ENCODE peak calls at places on chromosomes 2 and 18, in five cellular contexts. One of them, this sample, is unnamed. For H3K4me1, the result is how much of the 10 kb centered on the place peaks cover.

GRCh38 chr2:47269316-47270232 is 114.5 kb upstream of the STPG4 start:
- DNase-seq in A549: peak
- DNase-seq in tibial nerve: peak
- DNase-seq in uterus: peak
- DNase-seq in transverse colon: peak
- DNase-seq in this sample: peak

GRCh38 chr2:202577250-202578183 is 57.3 kb upstream of the FAM117B start:
- DNase-seq in A549: no peak
- DNase-seq in tibial nerve: no peak
- DNase-seq in uterus: no peak
- DNase-seq in transverse colon: no peak
- DNase-seq in this sample: no peak

GRCh38 chr2:200380139-200380561 is 73.7 kb downstream of the SPATS2L start:
- DNase-seq in A549: no peak
- DNase-seq in tibial nerve: no peak
- DNase-seq in uterus: no peak
- DNase-seq in transverse colon: no peak
- DNase-seq in this sample: no peak

GRCh38 chr18:59810183-59810582 is 89.6 kb upstream of the PMAIP1 start:
- DNase-seq in A549: no peak
- DNase-seq in tibial nerve: no peak
- DNase-seq in uterus: no peak
- DNase-seq in transverse colon: no peak
- DNase-seq in this sample: no peak

GRCh38 chr18:23970161-23971153 is 44.1 kb upstream of the TTC39C start:
- DNase-seq in A549: no peak
- DNase-seq in tibial nerve: no peak
- DNase-seq in uterus: no peak
- DNase-seq in transverse colon: no peak
- DNase-seq in this sample: no peak

GRCh38 chr18:76968073-76968472 is 145.7 kb downstream of the ZNF236 start:
- DNase-seq in A549: no peak
- DNase-seq in tibial nerve: no peak
- DNase-seq in uterus: no peak
- DNase-seq in transverse colon: no peak
- DNase-seq in this sample: no peak

GRCh38 chr2:134080759-134081158 is 173.1 kb upstream of the MGAT5 start:
- DNase-seq in A549: no peak
- DNase-seq in tibial nerve: no peak
- DNase-seq in uterus: no peak
- DNase-seq in transverse colon: no peak
- DNase-seq in this sample: no peak

GRCh38 chr2:64987963-64988419 is 1.2 kb upstream of the SLC1A4 start:
- DNase-seq in A549: no peak
- DNase-seq in tibial nerve: no peak
- DNase-seq in uterus: no peak
- DNase-seq in transverse colon: no peak
- DNase-seq in this sample: no peak

GRCh38 chr2:158967731-158968395 is 577 bp upstream of the TANC1 start:
- DNase-seq in A549: no peak
- DNase-seq in tibial nerve: peak
- DNase-seq in uterus: peak
- DNase-seq in transverse colon: peak
- DNase-seq in this sample: peak

GRCh38 chr2:223976635-223977226 is 19.5 kb downstream of the MRPL44 start:
- DNase-seq in A549: no peak
- DNase-seq in tibial nerve: no peak
- DNase-seq in uterus: no peak
- DNase-seq in transverse colon: no peak
- DNase-seq in this sample: no peak

GRCh38 chr2:48496867-48497266 is 33.1 kb upstream of the STON1 start:
- DNase-seq in A549: no peak
- DNase-seq in tibial nerve: no peak
- DNase-seq in uterus: no peak
- DNase-seq in transverse colon: no peak
- DNase-seq in this sample: no peak

GRCh38 chr18:48885951-48886400 is 64.8 kb downstream of the SMAD7 start:
- DNase-seq in A549: no peak
- DNase-seq in tibial nerve: no peak
- DNase-seq in uterus: no peak
- DNase-seq in transverse colon: no peak
- DNase-seq in this sample: peak

GRCh38 chr2:217934321-217935131 is 68.3 kb downstream of the TNS1 start:
- DNase-seq in A549: peak
- DNase-seq in tibial nerve: peak
- DNase-seq in uterus: peak
- DNase-seq in transverse colon: peak
- DNase-seq in this sample: peak

GRCh38 chr2:165874445-165875039 is 79.0 kb downstream of the TTC21B start:
- DNase-seq in A549: peak
- DNase-seq in tibial nerve: peak
- DNase-seq in uterus: no peak
- DNase-seq in transverse colon: no peak
- DNase-seq in this sample: no peak

GRCh38 chr18:31736630-31737029 is 24.1 kb downstream of the SLC25A52 start:
- DNase-seq in A549: no peak
- DNase-seq in tibial nerve: no peak
- DNase-seq in uterus: no peak
- DNase-seq in transverse colon: no peak
- DNase-seq in this sample: no peak

DNA sequence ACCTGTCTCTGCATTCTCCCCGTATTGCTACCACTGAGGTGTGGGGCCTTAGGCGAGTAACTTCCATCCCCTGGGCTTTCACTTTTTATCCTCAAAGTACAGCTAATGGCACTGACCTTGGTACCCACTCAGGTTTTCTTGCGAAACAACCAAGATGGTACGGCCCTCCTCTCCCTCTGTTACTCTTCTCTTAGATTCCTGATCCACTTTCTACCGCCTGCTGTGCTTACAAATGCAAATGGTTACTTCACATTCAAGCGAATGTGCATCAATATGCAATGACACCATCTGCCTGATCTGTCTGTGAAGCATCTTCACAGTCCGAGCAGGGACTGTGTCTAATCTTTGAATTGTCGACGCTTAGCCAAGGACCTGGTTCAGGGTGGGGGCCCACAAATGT is 112.2 kb downstream of the TRIB2 start:
- DNase-seq in A549: no peak
- DNase-seq in tibial nerve: no peak
- DNase-seq in uterus: no peak
- DNase-seq in transverse colon: no peak
- DNase-seq in this sample: no peak
- H3K4me1 ChIP-seq in A549: under half
- H3K4me1 ChIP-seq in tibial nerve: under half
- H3K4me1 ChIP-seq in uterus: under half
- H3K4me1 ChIP-seq in transverse colon: under half
- H3K4me1 ChIP-seq in this sample: under half

DNA sequence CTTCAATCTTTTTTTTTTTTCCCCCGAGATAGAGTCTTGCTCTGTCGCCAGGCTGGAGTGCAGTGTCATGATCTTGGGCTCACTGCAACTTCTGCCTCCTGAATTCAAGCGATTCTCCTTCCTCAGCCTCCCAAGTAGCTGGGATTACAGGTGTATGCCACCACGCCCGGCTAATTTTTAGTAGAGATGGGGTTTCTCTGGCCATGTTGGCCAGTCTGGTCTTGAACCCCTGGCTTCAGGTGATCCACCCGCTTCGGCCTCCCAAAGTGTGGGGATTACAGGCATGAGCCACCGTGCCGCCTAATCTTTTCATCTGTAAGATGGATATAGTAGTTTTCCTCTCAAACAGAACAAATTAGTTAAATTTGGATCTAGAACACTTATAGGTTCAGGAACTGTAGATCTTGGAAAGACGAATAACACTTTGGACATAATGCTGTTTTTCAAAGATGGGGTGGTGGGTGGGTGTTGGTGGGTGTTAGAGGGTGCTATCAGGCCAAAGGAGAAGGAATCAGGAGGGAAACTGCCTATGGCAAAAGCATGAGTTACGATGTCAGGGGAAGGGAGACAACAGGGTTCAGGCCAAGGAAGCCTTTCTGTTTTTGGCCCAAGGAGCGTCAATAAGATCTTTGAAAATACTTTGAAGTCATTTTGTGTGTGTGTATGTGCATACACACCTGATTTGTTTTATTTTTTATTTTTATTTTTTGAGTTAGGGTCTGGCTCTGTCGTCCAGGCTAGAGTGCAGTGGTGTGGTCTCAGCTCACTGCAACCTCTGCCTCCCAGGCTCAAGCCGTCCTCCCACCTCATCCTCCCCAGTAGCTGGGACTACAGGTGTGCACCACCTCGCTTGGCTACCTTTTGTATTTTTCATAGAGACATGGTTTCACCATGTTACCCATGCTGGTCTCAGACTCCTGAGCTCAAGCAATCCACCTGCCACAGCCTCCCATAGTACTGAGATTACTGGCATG is 6.8 kb downstream of the RPL37A start:
- DNase-seq in A549: no peak
- DNase-seq in tibial nerve: no peak
- DNase-seq in uterus: no peak
- DNase-seq in transverse colon: no peak
- DNase-seq in this sample: no peak
- TF ChIP-seq POLR2A in A549: no peak
- TF ChIP-seq POLR2A in tibial nerve: no peak
- TF ChIP-seq POLR2A in uterus: no peak
- TF ChIP-seq POLR2A in transverse colon: no peak
- TF ChIP-seq POLR2A in this sample: no peak

GRCh38 chr2:5692561-5693287 is 540 bp downstream of the SOX11 start:
- DNase-seq in A549: no peak
- DNase-seq in tibial nerve: no peak
- DNase-seq in uterus: no peak
- DNase-seq in transverse colon: no peak
- DNase-seq in this sample: no peak

GRCh38 chr2:5691659-5692529 is at the start of gene SOX11:
- DNase-seq in A549: no peak
- DNase-seq in tibial nerve: no peak
- DNase-seq in uterus: no peak
- DNase-seq in transverse colon: peak
- DNase-seq in this sample: peak

GRCh38 chr2:5689790-5690189 is 2.4 kb upstream of the SOX11 start:
- DNase-seq in A549: no peak
- DNase-seq in tibial nerve: no peak
- DNase-seq in uterus: no peak
- DNase-seq in transverse colon: no peak
- DNase-seq in this sample: no peak

GRCh38 chr2:5690231-5690630 is 2.0 kb upstream of the SOX11 start:
- DNase-seq in A549: no peak
- DNase-seq in tibial nerve: no peak
- DNase-seq in uterus: no peak
- DNase-seq in transverse colon: no peak
- DNase-seq in this sample: no peak

DNA sequence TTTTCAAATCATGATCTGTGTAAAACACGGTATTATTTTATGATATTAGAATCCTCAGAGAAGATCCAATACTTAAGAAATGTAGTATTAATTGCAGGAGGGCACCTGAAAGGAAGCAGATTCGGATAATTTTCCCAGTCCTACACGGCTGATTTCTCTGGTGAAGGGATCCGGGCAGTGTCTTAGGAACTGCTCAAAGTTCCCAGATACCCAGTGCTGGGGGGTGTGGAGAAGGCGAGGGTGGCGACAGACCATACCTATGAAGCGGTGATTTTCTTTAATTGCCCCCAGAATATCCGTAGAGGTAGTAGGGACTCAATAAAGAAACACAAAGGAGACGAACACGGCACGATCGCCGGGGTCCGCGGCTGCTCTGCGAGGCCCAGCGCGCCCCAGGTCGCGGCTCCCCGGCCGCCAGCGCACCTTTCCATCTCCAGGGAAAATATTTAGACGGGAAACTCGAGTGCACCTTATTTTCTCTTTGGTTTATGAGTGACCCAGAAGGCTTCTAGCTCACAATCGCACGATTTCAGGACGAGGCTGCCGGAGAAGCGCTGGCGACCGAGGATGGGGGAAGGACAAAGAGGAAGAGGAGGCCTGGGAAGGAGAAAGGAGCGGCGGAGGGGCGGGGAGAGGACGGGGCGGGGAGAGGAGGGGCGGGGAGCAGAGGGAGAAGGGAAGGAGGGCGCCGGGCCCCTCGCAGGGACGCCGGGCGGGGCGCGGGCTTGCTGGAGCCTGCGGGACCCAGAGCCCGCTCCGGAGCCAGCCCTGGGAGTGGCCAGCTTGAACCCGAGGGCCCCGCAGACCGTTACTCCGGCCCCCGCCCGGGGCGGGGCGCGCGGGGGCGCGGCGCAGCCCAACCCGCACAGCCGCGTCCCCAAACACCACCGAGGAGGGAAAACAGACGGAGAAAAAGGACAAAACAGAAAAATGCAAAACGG is 1.2 kb upstream of the SOX11 start:
- DNase-seq in A549: no peak
- DNase-seq in tibial nerve: no peak
- DNase-seq in uterus: no peak
- DNase-seq in transverse colon: no peak
- DNase-seq in this sample: no peak
- H3K4me3 ChIP-seq in A549: no peak
- H3K4me3 ChIP-seq in tibial nerve: no peak
- H3K4me3 ChIP-seq in uterus: no peak
- H3K4me3 ChIP-seq in transverse colon: peak
- H3K4me3 ChIP-seq in this sample: peak

GRCh38 chr18:75218064-75218463 is 7.5 kb downstream of the TSHZ1 start:
- DNase-seq in A549: no peak
- DNase-seq in tibial nerve: no peak
- DNase-seq in uterus: no peak
- DNase-seq in transverse colon: no peak
- DNase-seq in this sample: no peak
- H3K4me1 ChIP-seq in A549: under half
- H3K4me1 ChIP-seq in tibial nerve: half or more
- H3K4me1 ChIP-seq in uterus: under half
- H3K4me1 ChIP-seq in transverse colon: half or more
- H3K4me1 ChIP-seq in this sample: half or more

DNA sequence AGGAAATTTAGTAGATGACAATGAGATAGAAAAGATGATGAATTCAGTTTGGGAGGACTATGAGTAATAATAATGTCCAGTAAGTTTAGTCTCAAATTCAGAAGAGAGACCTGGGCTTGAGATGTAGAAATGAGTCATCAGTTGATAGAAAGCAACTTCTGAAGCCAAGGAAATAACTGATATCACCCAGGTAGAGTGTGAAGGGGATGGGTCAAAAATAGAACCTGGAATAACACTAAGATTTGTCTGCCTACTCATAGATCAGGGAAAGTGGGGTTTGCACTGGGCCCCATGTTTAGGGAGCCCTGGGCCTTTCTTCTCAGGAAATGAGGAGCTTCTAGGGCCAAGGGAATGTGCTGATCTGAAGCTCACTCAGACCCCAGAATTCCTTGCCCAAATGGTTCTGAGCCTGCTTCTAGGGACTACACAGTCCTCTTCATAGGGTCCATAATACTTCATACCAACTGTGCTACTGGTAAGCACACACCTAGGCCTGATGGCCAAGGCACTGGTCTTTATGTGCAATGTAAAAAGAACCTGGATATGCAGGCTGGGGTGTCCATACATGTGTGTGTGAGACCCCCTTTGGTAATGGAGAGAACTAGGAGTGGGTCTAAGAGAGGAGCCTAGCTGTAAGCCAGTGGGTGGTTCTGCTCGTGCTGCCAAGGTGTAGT is 141.2 kb downstream of the IKZF2 start:
- DNase-seq in A549: no peak
- DNase-seq in tibial nerve: no peak
- DNase-seq in uterus: no peak
- DNase-seq in transverse colon: no peak
- DNase-seq in this sample: no peak
- TF ChIP-seq POLR2A in A549: no peak
- TF ChIP-seq POLR2A in tibial nerve: no peak
- TF ChIP-seq POLR2A in uterus: no peak
- TF ChIP-seq POLR2A in transverse colon: no peak
- TF ChIP-seq POLR2A in this sample: no peak

GRCh38 chr2:239236808-239237205 is 164.0 kb downstream of the HDAC4 start:
- DNase-seq in A549: no peak
- DNase-seq in tibial nerve: no peak
- DNase-seq in uterus: no peak
- DNase-seq in transverse colon: no peak
- DNase-seq in this sample: no peak
- H3K4me3 ChIP-seq in A549: no peak
- H3K4me3 ChIP-seq in tibial nerve: no peak
- H3K4me3 ChIP-seq in uterus: no peak
- H3K4me3 ChIP-seq in transverse colon: no peak
- H3K4me3 ChIP-seq in this sample: no peak

This sample was measured in sigmoid colon.